ENCODE peak calls at places on chromosomes 6 and 20, in five cellular contexts. F is fibroblast of the aortic adventitia, H is left ventricle myocardium inferior, J is WERI-Rb-1, C is breast epithelium. G is an unnamed sample.

GRCh38 chr6:13593720-13594119 is 19.3 kb downstream of the SIRT5 start:
- DNase-seq in F (peak), J (no peak), H (no peak), C (no peak), G (no peak)

GRCh38 chr6:165615629-165616028 is 47.4 kb downstream of the PDE10A start:
- DNase-seq in J (no peak), C (no peak), H (no peak), F (peak), G (no peak)

GRCh38 chr20:44111712-44112335 is 75.2 kb downstream of the JPH2 start:
- DNase-seq in C (peak), J (no peak), F (peak), H (no peak), G (no peak)

GRCh38 chr6:55974688-55975087 is 99.3 kb upstream of the BMP5 start:
- DNase-seq in F (no peak), J (no peak), C (no peak), H (no peak), G (no peak)

GRCh38 chr20:46333136-46333991 is 25.1 kb upstream of the CDH22 start:
- DNase-seq in H (no peak), F (no peak), J (no peak), C (peak), G (no peak)

GRCh38 chr6:31659649-31660223 is 842 bp downstream of the C6orf47 start:
- DNase-seq in J (no peak), F (peak), H (no peak), C (no peak), G (no peak)

GRCh38 chr20:15039088-15039762 is 701.8 kb upstream of the FLRT3 start:
- DNase-seq in C (peak), F (no peak), H (no peak), J (no peak), G (no peak)

GRCh38 chr6:144064402-144064830 is 31.0 kb downstream of the SF3B5 start:
- DNase-seq in H (peak), F (no peak), J (peak), C (no peak), G (peak)

GRCh38 chr6:124682751-124683150 is 279.5 kb upstream of the RNF217 start:
- DNase-seq in H (no peak), C (no peak), J (no peak), F (no peak), G (no peak)

GRCh38 chr6:72787521-72788031 is 165.7 kb downstream of the KCNQ5 start:
- DNase-seq in C (no peak), F (peak), H (no peak), J (peak), G (no peak)

GRCh38 chr6:84762220-84762940 is 2.0 kb downstream of the TBX18 start:
- DNase-seq in C (no peak), J (peak), H (no peak), F (peak), G (no peak)

GRCh38 chr6:34172961-34173775 is 27.3 kb upstream of the GRM4 start:
- DNase-seq in C (no peak), F (no peak), H (no peak), J (no peak), G (no peak)

GRCh38 chr6:50264995-50265571 is 215.4 kb upstream of the DEFB112 start:
- DNase-seq in H (no peak), F (no peak), C (no peak), J (peak), G (no peak)
- TF ChIP-seq CTCF in H (no peak), F (no peak), C (no peak), J (peak), G (no peak)

DNA sequence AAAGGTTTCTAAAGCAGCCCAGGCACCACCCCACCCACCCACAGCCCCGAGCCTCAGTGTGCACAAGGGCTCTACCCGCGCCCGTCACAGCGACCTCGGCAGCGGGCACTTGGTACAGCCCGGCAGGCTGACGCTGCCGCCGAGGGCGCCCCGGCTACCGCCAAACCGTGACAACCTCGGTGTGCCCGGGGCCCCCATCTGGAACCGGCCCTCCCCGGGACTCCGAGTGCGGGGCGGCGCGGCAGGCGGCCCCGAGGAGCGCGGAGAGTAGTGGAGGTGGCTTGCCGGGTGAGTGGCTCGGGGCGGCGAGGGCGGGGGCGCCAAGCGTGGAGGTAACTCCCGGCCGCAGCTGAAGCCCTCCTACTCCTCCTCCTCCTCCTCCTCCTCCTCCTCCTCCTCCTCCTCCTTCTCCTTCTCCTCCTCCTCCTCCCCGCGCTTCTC is at the start of gene ISM1:
- DNase-seq in H (no peak), J (no peak), F (no peak), C (peak), G (no peak)
- TF ChIP-seq CTCF in H (no peak), J (no peak), F (no peak), C (no peak), G (no peak)

GRCh38 chr20:24994470-24995368 is 2.2 kb upstream of the APMAP start:
- DNase-seq in H (peak), J (peak), F (peak), C (peak), G (peak)
- TF ChIP-seq CTCF in H (peak), J (peak), F (peak), C (peak), G (no peak)

DNA sequence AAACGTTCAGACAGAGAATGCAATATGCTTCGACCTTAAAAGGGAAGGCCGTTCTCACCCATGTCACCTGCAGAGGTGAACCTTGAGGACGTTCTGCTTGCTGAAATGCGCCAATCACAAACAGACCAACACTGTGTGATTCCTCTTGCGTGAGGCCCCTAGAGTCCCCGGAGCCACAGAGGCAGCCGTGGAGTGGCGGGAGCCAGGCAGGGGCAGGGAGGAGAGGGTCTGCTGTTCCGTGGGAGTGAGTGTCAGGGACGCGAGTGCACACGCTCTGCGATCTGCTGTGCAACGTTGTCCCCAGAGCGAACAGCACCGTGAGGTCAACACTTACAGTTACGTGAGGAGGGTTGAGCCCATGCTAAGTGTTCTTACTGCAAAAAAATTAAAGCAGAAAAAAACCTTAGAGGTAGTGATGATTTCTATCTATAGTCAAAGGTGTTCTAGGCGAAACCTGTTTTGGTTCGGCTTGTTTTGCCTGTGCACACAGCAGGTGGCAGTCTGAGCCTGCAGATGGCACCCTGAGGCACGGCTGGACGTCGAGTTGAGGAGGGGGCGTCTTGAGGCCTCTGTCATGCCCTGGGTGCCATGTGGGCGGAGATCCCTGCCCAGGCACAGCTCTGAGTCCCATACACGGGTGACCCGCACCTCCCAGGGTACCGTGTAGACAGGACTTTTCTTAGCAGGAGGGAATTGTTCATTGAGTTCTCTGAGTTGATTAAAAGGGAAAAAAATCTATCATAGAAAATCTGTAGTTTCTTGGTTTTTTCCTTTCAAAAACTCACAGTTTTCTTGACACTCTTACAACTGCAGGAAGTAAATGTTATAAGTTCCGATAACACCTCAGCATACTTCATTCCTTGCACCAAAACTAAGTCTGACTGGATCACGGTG is 71.8 kb upstream of the FRMD1 start:
- DNase-seq in F (peak), H (no peak), C (peak), J (peak), G (no peak)
- TF ChIP-seq CTCF in F (peak), H (peak), C (no peak), J (peak), G (no peak)

DNA sequence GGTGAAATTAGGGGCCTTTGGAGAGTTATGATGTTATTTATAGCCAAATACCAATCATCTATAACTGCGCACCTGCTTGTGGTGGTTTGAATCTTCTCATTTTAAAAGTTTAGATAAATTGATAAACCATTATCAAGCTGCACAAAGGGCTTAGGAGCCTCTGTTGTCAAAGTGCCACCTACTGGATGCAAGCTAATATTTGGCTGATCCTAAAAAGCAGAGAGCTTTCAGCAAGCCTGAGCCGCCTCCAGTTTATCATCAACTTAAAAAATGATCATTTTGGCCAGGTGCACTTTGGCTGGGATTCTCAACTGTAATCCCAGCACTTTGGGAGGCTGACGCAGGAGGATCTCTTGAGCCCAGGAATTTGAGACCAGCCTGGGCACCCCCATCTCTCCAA is 58.5 kb upstream of the ATXN1 start:
- DNase-seq in J (no peak), H (no peak), C (no peak), F (peak), G (no peak)
- TF ChIP-seq CTCF in J (no peak), H (peak), C (no peak), F (peak), G (no peak)

GRCh38 chr6:157628463-157628862 is 194.6 kb upstream of the SNX9 start:
- DNase-seq in F (no peak), J (no peak), H (no peak), C (no peak), G (no peak)
- TF ChIP-seq CTCF in F (no peak), J (no peak), H (no peak), C (no peak), G (no peak)